ENCODE peak calls at places on chromosomes 3 and 15, in nine cellular contexts. V is foreskin keratinocyte; N is erythroblast; R is NCI-H2029 treated with DMSO at 0.1 percent for 48 hours; D is mucosa of gallbladder; J is NCI-H69; W is stimulated activated CD4-positive, alpha-beta T cell treated with anti-CD3 and anti-CD28 coated beads, TNF-alpha, amount 100 ng/mL, for 48 hours; U is psoas muscle; H is activated CD4-positive, alpha-beta T cell treated with anti-CD3 and anti-CD28 coated beads for 4 hours. C is an unnamed sample.

GRCh38 chr15:100284701-100285100 is 57.1 kb downstream of the ADAMTS17 start:
- DNase-seq in D (peak), V (no peak), H (no peak), U (peak), R (no peak), J (no peak), W (no peak), N (no peak), C (no peak)

GRCh38 chr15:64527263-64527984 is 67.0 kb downstream of the ZNF609 start:
- DNase-seq in R (no peak), J (no peak), W (no peak), V (peak), N (peak), H (no peak), D (no peak), U (no peak), C (no peak)

GRCh38 chr15:81400640-81401236 is 26.7 kb upstream of the TMC3 start:
- DNase-seq in R (peak), J (peak), H (peak), U (no peak), D (no peak), V (no peak), W (no peak), N (peak), C (peak)

GRCh38 chr15:57873564-57874209 is 167.2 kb downstream of the POLR2M start:
- DNase-seq in N (no peak), R (no peak), J (no peak), U (no peak), H (no peak), D (no peak), V (peak), W (no peak), C (no peak)

GRCh38 chr15:80474751-80475295 is 70.6 kb downstream of the ARNT2 start:
- DNase-seq in N (no peak), V (no peak), J (no peak), D (no peak), H (no peak), R (no peak), U (no peak), W (no peak), C (no peak)

GRCh38 chr3:181709537-181710279 is 2.0 kb upstream of the SOX2 start:
- DNase-seq in W (peak), H (peak), V (no peak), R (peak), N (peak), U (peak), J (peak), D (peak), C (peak)

GRCh38 chr3:66139415-66139814 is 81.4 kb upstream of the SLC25A26 start:
- DNase-seq in D (no peak), V (no peak), R (no peak), H (no peak), W (no peak), J (no peak), U (no peak), N (no peak), C (no peak)

GRCh38 chr3:127073931-127074820 is 91.3 kb downstream of the PLXNA1 start:
- DNase-seq in U (peak), J (peak), H (no peak), N (no peak), V (peak), W (no peak), D (no peak), R (no peak), C (no peak)

GRCh38 chr3:108804437-108804836 is 18.1 kb upstream of the TRAT1 start:
- DNase-seq in W (no peak), V (no peak), R (no peak), J (no peak), U (no peak), N (no peak), D (no peak), H (no peak), C (no peak)

GRCh38 chr3:149245738-149246451 is 24.3 kb upstream of the CP start:
- DNase-seq in J (peak), H (no peak), N (no peak), W (no peak), R (peak), V (peak), U (no peak), D (no peak), C (no peak)

GRCh38 chr3:43075904-43076661 is 29.8 kb downstream of the POMGNT2 start:
- DNase-seq in N (no peak), V (no peak), D (no peak), W (no peak), H (no peak), U (no peak), J (no peak), R (no peak), C (no peak)

GRCh38 chr3:94036909-94037507 is 8.6 kb upstream of the STX19 start:
- DNase-seq in W (no peak), V (peak), N (peak), J (peak), R (peak), D (no peak), U (no peak), H (no peak), C (peak)

GRCh38 chr15:77025471-77025901 is 30.6 kb downstream of the PSTPIP1 start:
- DNase-seq in R (no peak), N (no peak), W (no peak), V (no peak), D (no peak), H (no peak), U (no peak), J (no peak), C (no peak)

GRCh38 chr3:21704796-21705195 is 46.2 kb downstream of the ZNF385D start:
- DNase-seq in J (no peak), N (no peak), W (no peak), V (no peak), H (no peak), D (no peak), U (no peak), R (no peak), C (no peak)

GRCh38 chr15:27696530-27696929 is 402.6 kb downstream of the OCA2 start:
- DNase-seq in V (no peak), H (no peak), J (peak), W (no peak), R (peak), D (no peak), U (no peak), N (no peak), C (no peak)

GRCh38 chr3:89877230-89877629 is 769.8 kb downstream of the EPHA3 start:
- DNase-seq in J (no peak), W (no peak), R (no peak), N (no peak), D (no peak), U (no peak), H (no peak), V (no peak), C (no peak)